ENCODE peak calls at places on chromosomes 6 and 20, in four cellular contexts. One of them, this sample, is unnamed. For H3K4me1, the result is how much of the 10 kb centered on the place peaks cover.

GRCh38 chr6:44041461-44042260 is 85.6 kb downstream of the MRPL14 start:
- DNase-seq in spleen: peak
- DNase-seq in sigmoid colon: peak
- DNase-seq in IMR-90: peak
- DNase-seq in this sample: peak

GRCh38 chr6:63553208-63553607 is 19.1 kb upstream of the LOC128125822 start:
- DNase-seq in IMR-90: no peak
- DNase-seq in spleen: no peak
- DNase-seq in sigmoid colon: no peak
- DNase-seq in this sample: no peak

GRCh38 chr6:14925627-14926026 is 320.2 kb upstream of the JARID2 start:
- DNase-seq in spleen: no peak
- DNase-seq in IMR-90: peak
- DNase-seq in sigmoid colon: no peak
- DNase-seq in this sample: no peak

GRCh38 chr6:35142578-35142977 is 1.4 kb upstream of the TCP11 start:
- DNase-seq in spleen: no peak
- DNase-seq in IMR-90: peak
- DNase-seq in sigmoid colon: no peak
- DNase-seq in this sample: no peak

GRCh38 chr20:20411382-20411781 is 43.5 kb downstream of the INSM1 start:
- DNase-seq in spleen: no peak
- DNase-seq in sigmoid colon: no peak
- DNase-seq in IMR-90: no peak
- DNase-seq in this sample: no peak

GRCh38 chr20:43923917-43924316 is 9.3 kb downstream of the TOX2 start:
- DNase-seq in sigmoid colon: no peak
- DNase-seq in IMR-90: no peak
- DNase-seq in spleen: no peak
- DNase-seq in this sample: no peak

GRCh38 chr20:46353506-46354206 is 45.4 kb upstream of the CDH22 start:
- DNase-seq in IMR-90: no peak
- DNase-seq in sigmoid colon: no peak
- DNase-seq in spleen: no peak
- DNase-seq in this sample: no peak

GRCh38 chr6:113122060-113122459 is 735.1 kb upstream of the MARCKS start:
- DNase-seq in spleen: no peak
- DNase-seq in sigmoid colon: no peak
- DNase-seq in IMR-90: peak
- DNase-seq in this sample: no peak

GRCh38 chr20:62627901-62628612 is 14.2 kb upstream of the SLCO4A1 start:
- DNase-seq in IMR-90: peak
- DNase-seq in spleen: no peak
- DNase-seq in sigmoid colon: no peak
- DNase-seq in this sample: no peak

GRCh38 chr6:6002005-6002808 is 4.5 kb downstream of the NRN1 start:
- DNase-seq in sigmoid colon: no peak
- DNase-seq in spleen: no peak
- DNase-seq in IMR-90: no peak
- DNase-seq in this sample: no peak

GRCh38 chr20:1809121-1809520 is 86.1 kb upstream of the SIRPA start:
- DNase-seq in sigmoid colon: no peak
- DNase-seq in spleen: no peak
- DNase-seq in IMR-90: peak
- DNase-seq in this sample: no peak

GRCh38 chr6:1786455-1787108 is 176.9 kb downstream of the FOXC1 start:
- DNase-seq in spleen: no peak
- DNase-seq in sigmoid colon: no peak
- DNase-seq in IMR-90: no peak
- DNase-seq in this sample: no peak

GRCh38 chr20:18853946-18854646 is 40.5 kb downstream of the SCP2D1 start:
- DNase-seq in IMR-90: no peak
- DNase-seq in spleen: no peak
- DNase-seq in sigmoid colon: no peak
- DNase-seq in this sample: no peak

GRCh38 chr6:76275746-76276145 is 203.3 kb upstream of the IMPG1 start:
- DNase-seq in sigmoid colon: no peak
- DNase-seq in spleen: no peak
- DNase-seq in IMR-90: no peak
- DNase-seq in this sample: no peak

GRCh38 chr6:101266063-101266462 is 127.4 kb upstream of the GRIK2 start:
- DNase-seq in sigmoid colon: no peak
- DNase-seq in IMR-90: no peak
- DNase-seq in spleen: no peak
- DNase-seq in this sample: no peak

GRCh38 chr20:58006346-58007316 is 221.8 kb downstream of the ANKRD60 start:
- DNase-seq in IMR-90: no peak
- DNase-seq in spleen: peak
- DNase-seq in sigmoid colon: no peak
- DNase-seq in this sample: peak

GRCh38 chr6:133337312-133337711 is 96.2 kb downstream of the EYA4 start:
- DNase-seq in spleen: no peak
- DNase-seq in IMR-90: peak
- DNase-seq in sigmoid colon: no peak
- DNase-seq in this sample: no peak
- H3K4me1 ChIP-seq in spleen: under half
- H3K4me1 ChIP-seq in IMR-90: under half
- H3K4me1 ChIP-seq in sigmoid colon: under half
- H3K4me1 ChIP-seq in this sample: under half

DNA sequence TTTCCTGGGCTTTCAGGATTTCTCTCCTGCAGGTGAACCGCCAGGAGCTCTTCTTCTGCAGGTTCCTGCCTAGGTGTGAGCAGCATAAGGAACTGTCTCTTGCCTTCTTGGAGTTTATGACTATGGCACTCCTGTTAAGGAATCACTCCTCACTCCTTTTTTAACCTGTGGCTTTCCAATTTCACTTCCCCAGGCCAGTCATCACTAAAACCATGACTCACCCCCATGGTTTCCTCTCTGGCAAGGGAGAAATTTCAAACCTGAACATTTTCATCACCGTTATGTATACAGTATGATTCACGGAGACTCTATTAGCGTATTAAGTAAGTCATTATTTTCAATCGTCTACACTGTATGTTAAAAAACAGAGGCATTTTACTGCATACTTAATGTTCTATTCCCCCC is 78.2 kb upstream of the ARID1B start:
- DNase-seq in IMR-90: peak
- DNase-seq in spleen: no peak
- DNase-seq in sigmoid colon: no peak
- DNase-seq in this sample: no peak
- TF ChIP-seq POLR2A in IMR-90: no peak
- TF ChIP-seq POLR2A in spleen: no peak
- TF ChIP-seq POLR2A in sigmoid colon: no peak
- TF ChIP-seq POLR2A in this sample: no peak

GRCh38 chr6:24910331-24910849 is 25.4 kb downstream of the RIPOR2 start:
- DNase-seq in sigmoid colon: no peak
- DNase-seq in IMR-90: no peak
- DNase-seq in spleen: peak
- DNase-seq in this sample: peak
- TF ChIP-seq CTCF in sigmoid colon: no peak
- TF ChIP-seq CTCF in IMR-90: no peak
- TF ChIP-seq CTCF in spleen: no peak
- TF ChIP-seq CTCF in this sample: no peak

GRCh38 chr20:32467506-32468312 is 109.6 kb downstream of the ASXL1 start:
- DNase-seq in sigmoid colon: no peak
- DNase-seq in spleen: no peak
- DNase-seq in IMR-90: no peak
- DNase-seq in this sample: no peak
- H3K4me1 ChIP-seq in sigmoid colon: half or more
- H3K4me1 ChIP-seq in spleen: half or more
- H3K4me1 ChIP-seq in IMR-90: under half
- H3K4me1 ChIP-seq in this sample: under half

GRCh38 chr6:32639440-32640394 is 2.5 kb downstream of the HLA-DQA1 start:
- DNase-seq in sigmoid colon: no peak
- DNase-seq in spleen: no peak
- DNase-seq in IMR-90: no peak
- DNase-seq in this sample: no peak

GRCh38 chr6:32641122-32641521 is 3.9 kb downstream of the HLA-DQA1 start:
- DNase-seq in IMR-90: no peak
- DNase-seq in spleen: no peak
- DNase-seq in sigmoid colon: no peak
- DNase-seq in this sample: no peak

GRCh38 chr6:32642707-32643106 is 5.5 kb downstream of the HLA-DQA1 start:
- DNase-seq in sigmoid colon: no peak
- DNase-seq in IMR-90: no peak
- DNase-seq in spleen: no peak
- DNase-seq in this sample: no peak

GRCh38 chr6:32645047-32645703 is 8.0 kb downstream of the HLA-DQA1 start:
- DNase-seq in sigmoid colon: no peak
- DNase-seq in spleen: no peak
- DNase-seq in IMR-90: no peak
- DNase-seq in this sample: no peak

DNA sequence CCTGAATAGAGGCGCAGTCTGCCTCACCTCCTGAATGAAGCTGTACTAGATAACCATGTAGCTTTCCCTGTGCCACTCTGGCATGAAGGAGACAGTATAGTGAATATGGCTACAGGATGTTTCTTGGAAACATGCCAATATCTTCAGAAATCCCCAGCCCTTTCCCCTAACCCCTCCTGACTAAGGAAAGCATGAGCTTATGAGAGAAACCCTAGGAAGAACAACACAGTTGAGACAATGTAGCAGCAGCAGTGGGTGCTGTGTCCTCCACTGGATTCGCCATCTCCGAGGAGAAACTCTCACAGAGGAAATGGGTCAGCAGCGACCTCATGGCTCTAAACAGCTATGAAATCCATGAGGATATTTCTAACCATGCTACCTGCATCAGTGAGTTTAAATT is 6.7 kb downstream of the HLA-DQA1 start:
- DNase-seq in spleen: no peak
- DNase-seq in IMR-90: no peak
- DNase-seq in sigmoid colon: no peak
- DNase-seq in this sample: no peak
- TF ChIP-seq POLR2A in spleen: no peak
- TF ChIP-seq POLR2A in IMR-90: no peak
- TF ChIP-seq POLR2A in sigmoid colon: no peak
- TF ChIP-seq POLR2A in this sample: no peak

This sample was measured in uterus.